ENCODE peak calls at places on chromosomes 4 and X, in six cellular contexts. W is anterior cingulate cortex; N is stimulated activated CD4-positive, alpha-beta T cell treated with anti-CD3 and anti-CD28 coated beads, Interleukin-4, amount 100 ng/mL, for 1 hour; R is activated T-helper 1 cell treated with Interleukin-2 at 50 U/mL for 16 hours; L is CD4-positive, alpha-beta T cell; X is coronary artery. E is an unnamed sample.
A peak's percentile ranks its signal among the peaks of the same experiment; 100 is the strongest.

GRCh38 chrX:14073561-14073960 is 43.9 kb upstream of the GEMIN8 start:
- DNase-seq in W (no peak), N (no peak), R (no peak), L (no peak), X (no peak), E (no peak)

GRCh38 chrX:70485466-70485865 is 40.8 kb downstream of the DLG3 start:
- DNase-seq in W (no peak), N (no peak), R (no peak), L (no peak), X (no peak), E (no peak)

GRCh38 chr4:85986266-85986665 is 373.6 kb downstream of the MAPK10 start:
- DNase-seq in W (no peak), N (no peak), R (no peak), L (no peak), X (no peak), E (no peak)

GRCh38 chr4:184287697-184288255 is 70.1 kb upstream of the ENPP6 start:
- DNase-seq in W (no peak), N (no peak), R (no peak), L (no peak), X (no peak), E (peak; percentile 76)

GRCh38 chr4:16083217-16084191 is at the start of gene PROM1:
- DNase-seq in W (no peak), N (peak; percentile 13), R (no peak), L (no peak), X (no peak), E (no peak)

GRCh38 chr4:173415885-173416658 is 17.2 kb upstream of the SCRG1 start:
- DNase-seq in W (peak; percentile 27), N (no peak), R (no peak), L (no peak), X (peak; percentile 75), E (no peak)

GRCh38 chrX:77918568-77918967 is 8.1 kb downstream of the ATP7A start:
- DNase-seq in W (no peak), N (no peak), R (no peak), L (no peak), X (no peak), E (no peak)

GRCh38 chr4:13627185-13627605 is 330 bp downstream of the BOD1L1 start:
- DNase-seq in W (no peak), N (no peak), R (no peak), L (peak; percentile 14), X (no peak), E (no peak)